ENCODE peak calls at places on chromosomes 2 and 18, in nine cellular contexts. I, X, D, W, G, H, J, T and Y are unnamed samples. For H3K4me1, the result is how much of the 10 kb centered on the place peaks cover.

GRCh38 chr2:180763249-180763989 is 217.0 kb upstream of the UBE2E3 start:
- DNase-seq in I (no peak), X (no peak), D (no peak), W (no peak), G (no peak), H (no peak), J (no peak), T (no peak), Y (no peak)

GRCh38 chr2:239748811-239749210 is 276.3 kb downstream of the NDUFA10 start:
- DNase-seq in I (no peak), X (no peak), D (no peak), W (no peak), G (no peak), H (no peak), J (no peak), T (no peak), Y (no peak)

GRCh38 chr2:127066942-127067341 is 40.0 kb downstream of the BIN1 start:
- DNase-seq in I (peak), X (peak), D (no peak), W (no peak), G (no peak), H (no peak), J (peak), T (peak), Y (no peak)

GRCh38 chr2:208657468-208657867 is 250.9 kb downstream of the PTH2R start:
- DNase-seq in I (no peak), X (no peak), D (no peak), W (no peak), G (peak), H (no peak), J (no peak), T (no peak), Y (peak)

GRCh38 chr2:175807031-175807873 is 194.8 kb downstream of the LNPK start:
- DNase-seq in I (no peak), X (no peak), D (no peak), W (no peak), G (no peak), H (no peak), J (no peak), T (no peak), Y (no peak)

GRCh38 chr18:35661483-35662146 is 80.1 kb downstream of the GALNT1 start:
- DNase-seq in I (no peak), X (no peak), D (no peak), W (peak), G (no peak), H (no peak), J (no peak), T (no peak), Y (no peak)

GRCh38 chr2:150476213-150476740 is 11.2 kb downstream of the RND3 start:
- DNase-seq in I (no peak), X (no peak), D (no peak), W (no peak), G (no peak), H (no peak), J (no peak), T (no peak), Y (no peak)

GRCh38 chr18:12048827-12049175 is 44.8 kb upstream of the ANKRD62 start:
- DNase-seq in I (no peak), X (no peak), D (no peak), W (no peak), G (no peak), H (no peak), J (no peak), T (no peak), Y (no peak)

GRCh38 chr2:121527009-121527682 is 3.5 kb upstream of the RNU4ATAC start:
- DNase-seq in I (no peak), X (no peak), D (no peak), W (no peak), G (no peak), H (no peak), J (no peak), T (no peak), Y (no peak)

GRCh38 chr2:68709421-68709911 is 25.1 kb upstream of the ARHGAP25 start:
- DNase-seq in I (no peak), X (no peak), D (no peak), W (peak), G (peak), H (peak), J (no peak), T (no peak), Y (peak)

GRCh38 chr2:208142925-208143799 is 2.8 kb downstream of the CRYGB start:
- DNase-seq in I (no peak), X (no peak), D (no peak), W (no peak), G (no peak), H (no peak), J (no peak), T (no peak), Y (peak)

GRCh38 chr2:85954918-85955420 is 66.2 kb upstream of the ST3GAL5 start:
- DNase-seq in I (peak), X (no peak), D (no peak), W (no peak), G (no peak), H (no peak), J (no peak), T (peak), Y (no peak)

GRCh38 chr18:43961713-43962112 is 684.4 kb upstream of the SYT4 start:
- DNase-seq in I (no peak), X (no peak), D (no peak), W (peak), G (no peak), H (no peak), J (no peak), T (no peak), Y (no peak)

GRCh38 chr2:219228745-219229374 is 576 bp downstream of the ATG9A start:
- DNase-seq in I (no peak), X (no peak), D (no peak), W (no peak), G (no peak), H (no peak), J (no peak), T (no peak), Y (no peak)

GRCh38 chr2:205834776-205835175 is 152.5 kb downstream of the NRP2 start:
- DNase-seq in I (peak), X (no peak), D (no peak), W (no peak), G (no peak), H (no peak), J (no peak), T (no peak), Y (no peak)

GRCh38 chr2:160054984-160055725 is 7.3 kb downstream of the PLA2R1 start:
- DNase-seq in I (no peak), X (no peak), D (no peak), W (no peak), G (peak), H (no peak), J (no peak), T (no peak), Y (peak)

GRCh38 chr18:27824841-27825720 is 351.8 kb downstream of the CDH2 start:
- DNase-seq in I (no peak), X (no peak), D (no peak), W (no peak), G (peak), H (no peak), J (no peak), T (no peak), Y (no peak)

GRCh38 chr2:31344447-31344846 is 70.1 kb downstream of the XDH start:
- DNase-seq in I (no peak), X (no peak), D (no peak), W (no peak), G (no peak), H (no peak), J (no peak), T (no peak), Y (no peak)

GRCh38 chr2:207849443-207849842 is 79.7 kb upstream of the FZD5 start:
- DNase-seq in I (no peak), X (no peak), D (no peak), W (no peak), G (no peak), H (no peak), J (no peak), T (no peak), Y (no peak)

GRCh38 chr2:149562304-149562703 is 25.3 kb downstream of the MMADHC start:
- DNase-seq in I (no peak), X (no peak), D (no peak), W (peak), G (no peak), H (no peak), J (no peak), T (no peak), Y (no peak)

GRCh38 chr2:174492963-174493431 is 6.2 kb upstream of the GPR155 start:
- DNase-seq in I (no peak), X (no peak), D (peak), W (peak), G (no peak), H (no peak), J (no peak), T (no peak), Y (no peak)

GRCh38 chr2:98412751-98413445 is 31.8 kb upstream of the INPP4A start:
- DNase-seq in I (no peak), X (no peak), D (peak), W (peak), G (peak), H (peak), J (no peak), T (no peak), Y (peak)

GRCh38 chr2:237451582-237452469 is 35.2 kb upstream of the MLPH start:
- DNase-seq in I (no peak), X (no peak), D (no peak), W (no peak), G (peak), H (peak), J (no peak), T (no peak), Y (no peak)

GRCh38 chr2:96773922-96774321 is 13.2 kb downstream of the CNNM4 start:
- DNase-seq in I (no peak), X (no peak), D (peak), W (peak), G (no peak), H (no peak), J (no peak), T (peak), Y (no peak)

GRCh38 chr2:232331071-232331470 is 47.5 kb upstream of the ALPP start:
- DNase-seq in I (peak), X (peak), D (no peak), W (no peak), G (no peak), H (peak), J (peak), T (no peak), Y (no peak)

GRCh38 chr2:231334179-231334930 is 61.2 kb upstream of the B3GNT7 start:
- DNase-seq in I (peak), X (no peak), D (no peak), W (no peak), G (no peak), H (no peak), J (no peak), T (no peak), Y (no peak)

GRCh38 chr2:235416816-235417499 is 76.9 kb upstream of the AGAP1 start:
- DNase-seq in I (no peak), X (no peak), D (no peak), W (no peak), G (no peak), H (no peak), J (no peak), T (no peak), Y (no peak)

GRCh38 chr2:143745060-143745459 is 615.8 kb downstream of the ARHGAP15 start:
- DNase-seq in I (no peak), X (no peak), D (no peak), W (no peak), G (no peak), H (no peak), J (no peak), T (no peak), Y (no peak)

DNA sequence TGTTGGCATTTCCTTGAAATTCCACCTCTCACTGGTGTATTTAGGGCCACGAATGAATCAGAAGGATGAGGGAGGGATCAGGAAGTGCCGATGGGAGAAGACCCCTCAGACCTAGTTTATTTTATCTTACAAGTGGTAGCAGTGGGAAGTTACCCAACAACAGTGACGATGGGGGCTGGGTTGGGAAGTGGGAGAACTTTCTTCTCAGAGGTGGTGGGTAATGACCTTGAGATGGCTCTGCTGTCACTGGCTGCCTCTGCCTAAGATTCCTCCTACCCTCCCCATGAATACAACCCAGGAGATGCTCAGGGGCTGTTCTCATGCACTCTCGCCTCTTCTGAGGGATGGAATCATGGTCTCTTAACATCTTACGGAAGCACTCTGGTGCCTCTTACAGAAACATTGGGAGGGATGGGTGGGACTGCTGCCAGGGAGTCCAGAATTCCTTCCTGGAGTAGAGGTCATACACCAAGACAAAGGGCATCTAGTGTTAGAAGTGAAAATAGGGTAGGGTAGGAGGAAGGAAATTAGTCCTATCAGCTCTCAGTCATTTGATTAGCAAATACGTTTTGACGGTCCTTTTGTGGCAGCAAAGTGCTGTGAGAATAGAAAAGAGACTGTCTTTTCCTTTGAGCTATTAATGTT is 58.4 kb upstream of the TXNDC2 start:
- DNase-seq in I (no peak), X (no peak), D (no peak), W (no peak), G (no peak), H (no peak), J (no peak), T (no peak), Y (no peak)
- H3K4me1 ChIP-seq in I (half or more), X (under half), D (under half), W (under half), G (under half), H (under half), J (under half), T (half or more), Y (under half)

DNA sequence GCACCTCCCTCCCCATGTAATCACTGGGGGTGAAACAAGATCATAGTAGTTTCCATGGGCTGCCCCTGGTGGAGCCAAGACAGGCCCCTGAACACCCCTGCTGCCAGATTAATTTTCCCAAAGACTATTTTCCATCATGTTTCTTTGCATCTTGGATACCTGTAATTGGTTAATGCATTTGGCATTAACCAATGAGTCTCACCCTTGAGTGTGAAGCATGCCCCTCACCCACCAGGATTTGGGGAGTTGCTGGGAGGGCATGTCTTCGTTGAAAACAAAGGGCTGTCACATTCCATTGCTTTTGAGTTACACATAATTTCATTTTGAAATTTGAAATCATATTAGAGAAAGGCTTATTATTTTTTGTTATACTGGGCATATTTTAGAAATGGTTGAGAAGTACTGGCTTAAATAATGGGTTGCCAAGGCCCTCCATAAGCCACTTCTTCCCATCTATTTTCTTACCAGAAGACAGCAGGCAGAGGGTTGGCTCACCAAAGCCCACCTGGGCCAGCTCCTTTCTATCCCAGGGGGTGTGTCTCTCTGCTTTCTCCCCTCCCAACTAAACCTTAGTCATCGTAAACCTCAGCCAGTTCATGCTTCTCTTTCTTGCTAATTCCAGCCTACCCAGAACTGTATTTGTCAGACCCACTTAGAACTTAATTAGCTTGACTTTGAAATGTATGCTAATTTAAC is 51.8 kb downstream of the ATIC start:
- DNase-seq in I (no peak), X (no peak), D (no peak), W (no peak), G (no peak), H (no peak), J (no peak), T (no peak), Y (no peak)
- H3K27ac ChIP-seq in I (no peak), X (no peak), D (no peak), W (no peak), G (no peak), H (no peak), J (no peak), T (no peak), Y (no peak)

GRCh38 chr2:14560686-14561085 is 71.8 kb upstream of the LRATD1 start:
- DNase-seq in I (no peak), X (no peak), D (no peak), W (no peak), G (no peak), H (no peak), J (no peak), T (no peak), Y (no peak)

GRCh38 chr2:14558382-14558919 is 74.1 kb upstream of the LRATD1 start:
- DNase-seq in I (no peak), X (no peak), D (no peak), W (no peak), G (no peak), H (no peak), J (no peak), T (no peak), Y (no peak)

GRCh38 chr2:14554829-14555580 is 77.5 kb upstream of the LRATD1 start:
- DNase-seq in I (no peak), X (no peak), D (no peak), W (no peak), G (no peak), H (no peak), J (no peak), T (no peak), Y (no peak)

GRCh38 chr2:14557111-14557510 is 75.4 kb upstream of the LRATD1 start:
- DNase-seq in I (no peak), X (no peak), D (no peak), W (no peak), G (no peak), H (no peak), J (no peak), T (no peak), Y (no peak)

GRCh38 chr2:14557921-14558320 is 74.6 kb upstream of the LRATD1 start:
- DNase-seq in I (no peak), X (no peak), D (no peak), W (no peak), G (no peak), H (no peak), J (no peak), T (no peak), Y (no peak)
- H3K4me1 ChIP-seq in I (under half), X (under half), D (under half), W (under half), G (under half), H (under half), J (under half), T (under half), Y (under half)

DNA sequence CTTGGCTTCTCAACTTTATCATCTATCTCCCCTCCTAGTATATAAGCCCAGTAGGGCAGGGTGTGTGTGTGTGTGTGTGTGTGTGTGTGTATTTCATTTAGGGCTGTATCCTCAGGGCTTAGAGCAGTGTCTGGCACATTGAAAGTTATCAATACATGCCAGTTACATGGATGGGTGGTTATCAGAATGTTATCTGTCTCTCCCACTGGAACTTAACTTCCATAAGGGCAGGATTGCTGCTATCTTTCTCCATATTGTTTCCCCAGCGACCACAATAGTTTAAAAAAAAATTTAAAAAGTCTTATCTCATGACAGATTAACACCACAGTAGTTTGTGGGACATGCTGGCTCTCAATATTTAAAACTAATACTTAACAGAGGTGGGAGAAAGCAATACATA is 488.9 kb downstream of the PLCL1 start:
- DNase-seq in I (no peak), X (no peak), D (no peak), W (no peak), G (no peak), H (no peak), J (no peak), T (no peak), Y (no peak)
- H3K27ac ChIP-seq in I (no peak), X (no peak), D (no peak), W (no peak), G (no peak), H (no peak), J (no peak), T (no peak), Y (no peak)

GRCh38 chr2:18829976-18830375 is 240.6 kb upstream of the NT5C1B start:
- DNase-seq in I (no peak), X (no peak), D (no peak), W (no peak), G (no peak), H (no peak), J (no peak), T (no peak), Y (no peak)
- H3K4me1 ChIP-seq in I (under half), X (under half), D (under half), W (under half), G (under half), H (half or more), J (under half), T (half or more), Y (under half)

GRCh38 chr2:12192762-12193161 is 446.3 kb downstream of the LPIN1 start:
- DNase-seq in I (no peak), X (no peak), D (no peak), W (no peak), G (no peak), H (peak), J (no peak), T (no peak), Y (no peak)
- H3K27ac ChIP-seq in I (peak), X (peak), D (no peak), W (no peak), G (no peak), H (peak), J (no peak), T (no peak), Y (no peak)

DNA sequence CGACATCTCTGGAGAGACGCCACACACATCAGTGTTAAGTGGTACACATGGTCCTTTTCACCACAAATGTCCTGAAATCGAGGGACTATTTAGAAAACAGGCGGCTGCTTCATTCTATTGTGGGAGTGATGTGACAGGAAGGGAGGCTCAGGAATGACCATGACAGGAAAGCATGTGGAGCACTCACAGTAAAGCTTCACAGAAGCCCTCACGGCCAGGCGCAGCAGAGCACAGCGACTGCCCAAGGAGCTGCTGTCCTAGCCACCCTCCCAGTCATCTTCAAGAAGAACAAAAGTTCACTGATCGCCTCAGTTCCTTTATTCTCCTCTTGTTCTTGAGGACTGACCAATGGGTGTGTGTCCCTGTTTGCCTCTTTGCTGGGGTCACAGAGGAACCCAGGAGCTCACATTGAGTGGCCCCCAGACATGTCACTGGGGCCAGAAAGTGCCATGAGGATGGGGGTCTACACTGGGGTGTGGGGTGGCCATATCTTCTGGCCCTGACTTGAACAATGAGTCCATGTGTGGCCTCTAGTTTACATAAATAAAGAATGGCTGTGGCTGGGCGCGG is 84.6 kb upstream of the RANBP2 start:
- DNase-seq in I (no peak), X (no peak), D (no peak), W (no peak), G (no peak), H (no peak), J (no peak), T (no peak), Y (no peak)
- H3K4me1 ChIP-seq in I (half or more), X (half or more), D (under half), W (under half), G (under half), H (half or more), J (under half), T (half or more), Y (under half)

GRCh38 chr2:189821953-189822748 is 37.9 kb downstream of the PMS1 start:
- DNase-seq in I (no peak), X (no peak), D (no peak), W (no peak), G (no peak), H (no peak), J (peak), T (no peak), Y (no peak)
- H3K27ac ChIP-seq in I (no peak), X (peak), D (no peak), W (no peak), G (peak), H (no peak), J (no peak), T (no peak), Y (no peak)

GRCh38 chr2:158743899-158744298 is 51.2 kb upstream of the DAPL1 start:
- DNase-seq in I (no peak), X (no peak), D (no peak), W (no peak), G (no peak), H (no peak), J (no peak), T (no peak), Y (no peak)
- H3K4me1 ChIP-seq in I (under half), X (under half), D (under half), W (under half), G (under half), H (under half), J (under half), T (under half), Y (under half)